ENCODE peak calls at places on chromosome 12, in five cellular contexts. U, N, I, D and R are unnamed samples.

GRCh38 chr12:14927267-14927666 is 11.1 kb downstream of the ERP27 start:
- ATAC-seq in I (no peak), D (no peak), N (no peak), U (no peak), R (no peak)

GRCh38 chr12:80681-81190 is 14.2 kb downstream of the IQSEC3 start:
- ATAC-seq in U (no peak), I (no peak), D (no peak), N (no peak), R (no peak)

GRCh38 chr12:13183621-13184020 is 12.9 kb upstream of the EMP1 start:
- ATAC-seq in N (no peak), U (no peak), I (no peak), D (no peak), R (no peak)

GRCh38 chr12:130880411-130880885 is 8.6 kb downstream of the RAN start:
- ATAC-seq in U (peak), I (peak), N (no peak), D (no peak), R (no peak)

GRCh38 chr12:52311282-52311643 is 9.9 kb downstream of the KRT83 start:
- ATAC-seq in N (no peak), D (no peak), I (no peak), U (no peak), R (no peak)

GRCh38 chr12:127008758-127009403 is 1258.1 kb upstream of the TMEM132C start:
- ATAC-seq in U (no peak), D (no peak), I (no peak), N (no peak), R (no peak)

GRCh38 chr12:117832459-117833457 is 136.0 kb downstream of the KSR2 start:
- ATAC-seq in D (no peak), U (no peak), I (no peak), N (no peak), R (no peak)

GRCh38 chr12:3141339-3142321 is 64.5 kb downstream of the TSPAN9 start:
- ATAC-seq in I (no peak), D (no peak), N (peak), U (no peak), R (no peak)

GRCh38 chr12:11545438-11546330 is 103.8 kb upstream of the ETV6 start:
- ATAC-seq in D (no peak), I (no peak), U (peak), N (peak), R (no peak)

GRCh38 chr12:48067250-48067938 is 38.5 kb downstream of the SENP1 start:
- ATAC-seq in N (no peak), U (peak), D (no peak), I (peak), R (no peak)

GRCh38 chr12:123522164-123522563 is 11.4 kb downstream of the RILPL1 start:
- ATAC-seq in I (no peak), U (no peak), N (peak), D (no peak), R (no peak)

GRCh38 chr12:105986779-105987686 is 151.7 kb downstream of the NUAK1 start:
- ATAC-seq in N (no peak), I (no peak), D (no peak), U (peak), R (no peak)

GRCh38 chr12:42103155-42103554 is 41.5 kb downstream of the GXYLT1 start:
- ATAC-seq in D (no peak), N (no peak), U (no peak), I (no peak), R (no peak)

GRCh38 chr12:116465407-116465806 is 93.8 kb upstream of the MAP1LC3B2 start:
- ATAC-seq in I (no peak), N (no peak), D (no peak), U (no peak), R (no peak)

GRCh38 chr12:70733385-70733784 is 96.2 kb upstream of the PTPRB start:
- ATAC-seq in D (no peak), U (peak), N (peak), I (peak), R (no peak)

GRCh38 chr12:30968211-30968610 is 41.7 kb downstream of the TSPAN11 start:
- ATAC-seq in I (no peak), N (peak), D (no peak), U (no peak), R (no peak)

GRCh38 chr12:53738834-53739284 is 11.6 kb upstream of the CALCOCO1 start:
- ATAC-seq in D (no peak), N (no peak), U (peak), I (no peak), R (no peak)

GRCh38 chr12:8687846-8688601 is 9.8 kb upstream of the RIMKLB start:
- ATAC-seq in I (peak), D (peak), N (peak), U (no peak), R (peak)

GRCh38 chr12:42237853-42238239 is 202 bp downstream of the YAF2 start:
- ATAC-seq in D (no peak), N (no peak), I (peak), U (no peak), R (peak)

GRCh38 chr12:112368856-112369255 is 13.4 kb downstream of the HECTD4 start:
- ATAC-seq in I (no peak), N (peak), D (no peak), U (no peak), R (peak)

GRCh38 chr12:46649433-46649832 is 176.4 kb downstream of the SLC38A4 start:
- ATAC-seq in U (no peak), N (no peak), D (no peak), I (no peak), R (no peak)

GRCh38 chr12:66497000-66497897 is 181.6 kb downstream of the GRIP1 start:
- ATAC-seq in N (no peak), I (no peak), D (no peak), U (no peak), R (no peak)

GRCh38 chr12:130557876-130558770 is 158.0 kb downstream of the RIMBP2 start:
- ATAC-seq in I (no peak), D (no peak), U (no peak), N (no peak), R (no peak)

GRCh38 chr12:119807380-119807779 is 69.7 kb downstream of the CIT start:
- ATAC-seq in U (no peak), N (no peak), I (no peak), D (no peak), R (no peak)

GRCh38 chr12:53720946-53721345 is 6.3 kb downstream of the CALCOCO1 start:
- ATAC-seq in N (no peak), U (no peak), D (no peak), I (no peak), R (no peak)

GRCh38 chr12:124567673-124568373 is 411 bp upstream of the NCOR2 start:
- ATAC-seq in I (peak), N (peak), U (peak), D (peak), R (peak)

GRCh38 chr12:124567035-124567672 is at the start of gene NCOR2:
- ATAC-seq in D (no peak), N (no peak), I (peak), U (peak), R (peak)

GRCh38 chr12:124565656-124566180 is 1.7 kb downstream of the NCOR2 start:
- ATAC-seq in N (no peak), I (no peak), D (no peak), U (no peak), R (no peak)

GRCh38 chr12:124565071-124565491 is 2.3 kb downstream of the NCOR2 start:
- ATAC-seq in N (no peak), I (no peak), D (no peak), U (peak), R (no peak)

GRCh38 chr12:124566181-124567034 is 1.0 kb downstream of the NCOR2 start:
- ATAC-seq in D (peak), U (peak), I (peak), N (peak), R (peak)
- TF ChIP-seq POLR2A in D (peak), U (peak), I (peak), N (no peak), R (peak)

GRCh38 chr12:104294845-104295674 is 8.5 kb upstream of the EID3 start:
- ATAC-seq in N (no peak), U (no peak), D (no peak), I (no peak), R (no peak)
- H3K4me3 ChIP-seq in N (no peak), U (no peak), D (no peak), I (no peak), R (no peak)

GRCh38 chr12:82378997-82379396 is 20.7 kb downstream of the METTL25 start:
- ATAC-seq in U (peak), D (no peak), N (no peak), I (no peak), R (no peak)

GRCh38 chr12:82383930-82384513 is 25.7 kb downstream of the METTL25 start:
- ATAC-seq in N (no peak), D (no peak), I (no peak), U (peak), R (no peak)
- TF ChIP-seq CTCF in N (no peak), D (peak), I (no peak), U (peak), R (peak)

GRCh38 chr12:110108309-110109036 is 15.7 kb upstream of the IFT81 start:
- ATAC-seq in I (no peak), D (no peak), U (no peak), N (no peak), R (no peak)

GRCh38 chr12:110107369-110108281 is 16.5 kb upstream of the IFT81 start:
- ATAC-seq in U (no peak), N (peak), D (no peak), I (peak), R (no peak)

GRCh38 chr12:110109837-110110535 is 14.2 kb upstream of the IFT81 start:
- ATAC-seq in U (no peak), I (no peak), D (no peak), N (no peak), R (no peak)

GRCh38 chr12:110111476-110112334 is 12.5 kb upstream of the IFT81 start:
- ATAC-seq in D (peak), I (no peak), U (no peak), N (no peak), R (no peak)

GRCh38 chr12:110109037-110109836 is 14.9 kb upstream of the IFT81 start:
- ATAC-seq in N (peak), U (no peak), I (no peak), D (peak), R (peak)
- TF ChIP-seq POLR2A in N (no peak), U (no peak), I (no peak), D (no peak), R (no peak)